ENCODE peak calls at places on chromosome X, in five cellular contexts. V, L, Y, P and Z are unnamed samples.
A peak's percentile ranks its signal among the peaks of the same experiment; 100 is the strongest.

GRCh38 chrX:18833071-18833731 is 125.8 kb downstream of the PPEF1 start:
- DNase-seq in V (peak; percentile 1), L (peak; percentile 35), Y (peak; percentile 28), P (peak; percentile 68), Z (no peak)

GRCh38 chrX:10620121-10620699 is at the start of gene MID1:
- DNase-seq in V (peak; percentile 72), L (peak; percentile 68), Y (peak; percentile 51), P (peak; percentile 78), Z (peak; percentile 77)

GRCh38 chrX:79933938-79934337 is 80.6 kb upstream of the TBX22 start:
- DNase-seq in V (no peak), L (no peak), Y (no peak), P (no peak), Z (no peak)

GRCh38 chrX:31201503-31201902 is 129.7 kb upstream of the FTHL17 start:
- DNase-seq in V (no peak), L (no peak), Y (no peak), P (no peak), Z (no peak)

GRCh38 chrX:68433155-68433980 is at the start of gene OPHN1:
- DNase-seq in V (peak; percentile 80), L (peak; percentile 74), Y (no peak), P (peak; percentile 75), Z (peak; percentile 85)

GRCh38 chrX:314049-314448 is 4.5 kb downstream of the GTPBP6 start:
- DNase-seq in V (no peak), L (peak; percentile 11), Y (no peak), P (no peak), Z (no peak)

GRCh38 chrX:140672840-140673731 is 36.5 kb upstream of the LINC00632 start:
- DNase-seq in V (no peak), L (no peak), Y (no peak), P (no peak), Z (no peak)

GRCh38 chrX:54415534-54416350 is 24.5 kb upstream of the TSR2 start:
- DNase-seq in V (no peak), L (no peak), Y (no peak), P (no peak), Z (no peak)

GRCh38 chrX:117985241-117985640 is 131.4 kb downstream of the KLHL13 start:
- DNase-seq in V (peak; percentile 52), L (no peak), Y (no peak), P (no peak), Z (peak; percentile 27)

GRCh38 chrX:989959-990510 is 222.4 kb downstream of the CRLF2 start:
- DNase-seq in V (peak; percentile 8), L (peak; percentile 47), Y (peak; percentile 99), P (peak; percentile 94), Z (peak; percentile 76)

GRCh38 chrX:107856289-107856688 is 30.6 kb downstream of the MID2 start:
- DNase-seq in V (no peak), L (no peak), Y (no peak), P (no peak), Z (no peak)

GRCh38 chrX:2426289-2426882 is 74.4 kb downstream of the DHRSX start:
- DNase-seq in V (no peak), L (no peak), Y (no peak), P (no peak), Z (no peak)

GRCh38 chrX:115259238-115259875 is 25.5 kb upstream of the LRCH2 start:
- DNase-seq in V (no peak), L (no peak), Y (no peak), P (no peak), Z (no peak)

GRCh38 chrX:16643160-16643559 is 6.8 kb upstream of the S100G start:
- DNase-seq in V (no peak), L (no peak), Y (peak; percentile 23), P (peak; percentile 50), Z (no peak)

GRCh38 chrX:43733699-43734098 is 77.6 kb downstream of the MAOA start:
- DNase-seq in V (no peak), L (no peak), Y (no peak), P (no peak), Z (no peak)

GRCh38 chrX:12526296-12526695 is 264.9 kb upstream of the PRPS2 start:
- DNase-seq in V (no peak), L (no peak), Y (no peak), P (peak; percentile 2), Z (no peak)

GRCh38 chrX:48666649-48667048 is 16.9 kb upstream of the WAS start:
- DNase-seq in V (no peak), L (no peak), Y (no peak), P (no peak), Z (no peak)

GRCh38 chrX:17535229-17535628 is 160.2 kb downstream of the NHS start:
- DNase-seq in V (peak; percentile 39), L (no peak), Y (no peak), P (peak; percentile 54), Z (peak; percentile 43)

GRCh38 chrX:121641560-121641959 is 594.1 kb downstream of the GLUD2 start:
- DNase-seq in V (no peak), L (no peak), Y (peak; percentile 52), P (peak; percentile 85), Z (no peak)

GRCh38 chrX:87727615-87728014 is 210.0 kb downstream of the KLHL4 start:
- DNase-seq in V (no peak), L (no peak), Y (no peak), P (no peak), Z (no peak)

GRCh38 chrX:17405225-17405969 is 30.4 kb downstream of the NHS start:
- DNase-seq in V (no peak), L (no peak), Y (no peak), P (peak; percentile 7), Z (no peak)

GRCh38 chrX:133333154-133333750 is 82.0 kb downstream of the GPC4 start:
- DNase-seq in V (no peak), L (no peak), Y (no peak), P (no peak), Z (no peak)

GRCh38 chrX:65300104-65300809 is 234.3 kb downstream of the LAS1L start:
- DNase-seq in V (no peak), L (no peak), Y (no peak), P (no peak), Z (no peak)

GRCh38 chrX:31609130-31609529 is 537.3 kb upstream of the FTHL17 start:
- DNase-seq in V (no peak), L (no peak), Y (peak; percentile 32), P (peak; percentile 87), Z (no peak)

GRCh38 chrX:16187024-16187698 is 19.9 kb downstream of the MAGEB17 start:
- DNase-seq in V (no peak), L (no peak), Y (no peak), P (peak; percentile 1), Z (no peak)

GRCh38 chrX:37787353-37787869 is 7.6 kb downstream of the CYBB start:
- DNase-seq in V (no peak), L (no peak), Y (no peak), P (no peak), Z (no peak)

GRCh38 chrX:104707042-104707441 is 141.0 kb downstream of the IL1RAPL2 start:
- DNase-seq in V (no peak), L (no peak), Y (no peak), P (no peak), Z (no peak)

GRCh38 chrX:104707572-104707971 is 141.6 kb downstream of the IL1RAPL2 start:
- DNase-seq in V (no peak), L (no peak), Y (no peak), P (peak; percentile 3), Z (no peak)

GRCh38 chrX:104712515-104712914 is 146.5 kb downstream of the IL1RAPL2 start:
- DNase-seq in V (no peak), L (no peak), Y (no peak), P (peak; percentile 2), Z (no peak)
- TF ChIP-seq CTCF in V (no peak), L (no peak), Y (no peak), P (no peak), Z (no peak)

GRCh38 chrX:8813036-8813435 is 11.9 kb upstream of the FAM9A start:
- DNase-seq in V (no peak), L (no peak), Y (no peak), P (no peak), Z (no peak)

GRCh38 chrX:8820910-8821527 is 19.8 kb upstream of the FAM9A start:
- DNase-seq in V (no peak), L (no peak), Y (no peak), P (peak; percentile 3), Z (no peak)

GRCh38 chrX:8811611-8812010 is 10.4 kb upstream of the FAM9A start:
- DNase-seq in V (no peak), L (no peak), Y (no peak), P (no peak), Z (no peak)

DNA sequence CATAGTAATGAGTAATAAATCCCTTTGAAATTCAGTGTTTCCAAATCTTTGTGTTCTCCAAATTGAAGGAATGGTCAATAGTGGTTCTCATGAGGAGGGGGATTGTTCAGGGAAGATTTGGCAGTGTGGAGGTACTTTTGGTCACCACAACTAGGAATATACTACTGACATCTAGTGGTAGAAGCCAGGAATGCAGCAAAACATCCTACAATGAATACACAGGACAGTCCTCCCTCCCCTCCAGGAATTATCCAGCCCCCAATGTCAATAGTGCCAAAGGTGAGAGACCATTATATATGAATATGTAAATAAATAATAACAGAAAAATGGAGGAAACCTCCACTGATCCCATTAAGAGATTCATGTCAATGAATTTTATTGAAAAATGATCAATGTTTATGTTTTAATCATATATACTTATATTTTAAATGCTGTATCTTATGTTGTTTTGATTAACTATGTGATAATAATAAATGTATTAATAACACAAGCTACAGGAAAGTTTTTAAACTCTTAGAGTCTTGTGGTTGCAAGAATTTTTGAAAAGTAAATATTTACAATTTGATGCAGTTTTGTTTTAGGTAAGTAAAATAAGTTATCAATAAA is 14.4 kb upstream of the FAM9A start:
- DNase-seq in V (peak; percentile 63), L (no peak), Y (no peak), P (peak; percentile 48), Z (peak; percentile 42)
- TF ChIP-seq CTCF in V (peak; percentile 33), L (peak; percentile 80), Y (peak; percentile 85), P (peak; percentile 83), Z (peak; percentile 72)

GRCh38 chrX:135521405-135522131 is 1.1 kb downstream of the INTS6L start:
- DNase-seq in V (peak; percentile 85), L (peak; percentile 87), Y (peak; percentile 71), P (peak; percentile 85), Z (peak; percentile 88)
- TF ChIP-seq CTCF in V (no peak), L (no peak), Y (no peak), P (no peak), Z (no peak)

GRCh38 chrX:52265713-52266112 is 81.0 kb downstream of the MAGED4 start:
- DNase-seq in V (no peak), L (no peak), Y (no peak), P (no peak), Z (no peak)

GRCh38 chrX:52270453-52271116 is 85.9 kb downstream of the MAGED4 start:
- DNase-seq in V (no peak), L (no peak), Y (no peak), P (no peak), Z (no peak)

DNA sequence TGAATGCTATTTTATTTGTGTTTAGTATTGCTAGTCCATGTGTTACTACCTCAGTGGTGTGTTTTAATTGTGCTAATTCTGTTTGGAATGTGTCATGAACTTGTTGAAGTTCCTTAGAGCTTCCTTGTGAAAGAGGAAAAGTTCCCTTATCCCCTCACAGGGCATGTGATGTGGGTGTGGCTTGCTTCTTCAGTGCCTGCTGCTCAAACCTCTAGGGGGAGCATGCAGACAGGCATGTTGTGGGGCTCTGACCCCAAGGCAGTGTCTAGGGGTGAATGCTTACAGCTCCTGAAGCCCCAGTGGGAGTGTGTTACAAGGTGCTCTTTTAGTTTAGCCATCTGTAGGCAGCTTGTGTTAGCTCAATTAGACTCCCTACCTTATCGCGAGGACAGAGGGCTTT is 86.5 kb downstream of the MAGED4 start:
- DNase-seq in V (peak; percentile 2), L (no peak), Y (no peak), P (peak; percentile 15), Z (no peak)
- TF ChIP-seq CTCF in V (no peak), L (no peak), Y (peak; percentile 29), P (peak; percentile 39), Z (no peak)

GRCh38 chrX:73262991-73263390 is 48.3 kb upstream of the NAP1L2 start:
- DNase-seq in V (no peak), L (no peak), Y (no peak), P (peak; percentile 18), Z (no peak)
- TF ChIP-seq CTCF in V (no peak), L (no peak), Y (peak; percentile 11), P (peak; percentile 27), Z (no peak)